ENCODE peak calls at places on chromosome 22, in five cellular contexts. X is activated naive CD4-positive, alpha-beta T cell treated with Interleukin-2 at 50 U/mL for 16 hours; M is NCI-H69; E is stimulated activated effector memory CD8-positive, alpha-beta T cell treated with anti-CD3 and anti-CD28 coated beads, Interleukin-12 subunit alpha, Interleukin-12 subunit beta, amount 100 ng/mL, for 72 hours; S is GM03348. O is an unnamed sample.

GRCh38 chr22:21445437-21446127 is 21.6 kb upstream of the TMEM191C start:
- DNase-seq in S (no peak), M (no peak), E (peak; percentile 39), X (no peak), O (no peak)

GRCh38 chr22:37431366-37431765 is 4.1 kb upstream of the ELFN2 start:
- DNase-seq in S (no peak), E (no peak), X (no peak), M (no peak), O (no peak)

GRCh38 chr22:44338906-44339305 is 26.2 kb upstream of the SHISAL1 start:
- DNase-seq in E (no peak), X (no peak), S (no peak), M (peak; percentile 85), O (no peak)

GRCh38 chr22:46477967-46478635 is 59.3 kb downstream of the CELSR1 start:
- DNase-seq in E (no peak), X (no peak), M (no peak), S (no peak), O (no peak)

GRCh38 chr22:49658902-49659280 is 168.8 kb downstream of the BRD1 start:
- DNase-seq in M (peak; percentile 51), S (no peak), X (no peak), E (no peak), O (no peak)

GRCh38 chr22:42892571-42893316 is 35.7 kb upstream of the ARFGAP3 start:
- DNase-seq in X (no peak), E (no peak), M (peak; percentile 91), S (no peak), O (no peak)

GRCh38 chr22:32693102-32693501 is 108.4 kb upstream of the TIMP3 start:
- DNase-seq in X (no peak), E (no peak), S (no peak), M (no peak), O (no peak)

GRCh38 chr22:23889620-23890019 is 4.6 kb upstream of the MIF start:
- DNase-seq in X (no peak), M (no peak), S (no peak), E (no peak), O (no peak)

GRCh38 chr22:39723899-39724351 is 153.4 kb downstream of the CACNA1I start:
- DNase-seq in E (no peak), M (no peak), S (no peak), X (no peak), O (no peak)

GRCh38 chr22:25759825-25760231 is 17.8 kb downstream of the MYO18B start:
- DNase-seq in M (no peak), E (no peak), X (no peak), S (peak; percentile 85), O (no peak)

GRCh38 chr22:37778370-37779009 is 29.2 kb upstream of the GCAT start:
- DNase-seq in M (no peak), S (no peak), E (no peak), X (no peak), O (no peak)

GRCh38 chr22:27213766-27214581 is 556.6 kb downstream of the MIAT start:
- DNase-seq in X (no peak), E (no peak), M (no peak), S (peak; percentile 43), O (no peak)

GRCh38 chr22:24432059-24432853 is 4.9 kb downstream of the ADORA2A start:
- DNase-seq in X (no peak), E (no peak), M (peak; percentile 61), S (peak; percentile 75), O (peak; percentile 22)

O was measured in C1 segment of cervical spinal cord.